ENCODE peak calls at places on chromosomes 12 and 14, in six cellular contexts. U, P, X, K, I and Z are unnamed samples.

GRCh38 chr14:32473476-32473875 is 144.4 kb downstream of the AKAP6 start:
- DNase-seq in U (no peak), P (no peak), X (peak), K (no peak), I (peak), Z (no peak)

GRCh38 chr12:124713436-124714082 is 146.1 kb upstream of the NCOR2 start:
- DNase-seq in U (no peak), P (peak), X (peak), K (no peak), I (peak), Z (no peak)

GRCh38 chr14:71497645-71498086 is 434.6 kb upstream of the RGS6 start:
- DNase-seq in U (no peak), P (no peak), X (peak), K (no peak), I (peak), Z (no peak)

GRCh38 chr14:104735830-104736642 is 12.0 kb downstream of the ADSS1 start:
- DNase-seq in U (no peak), P (no peak), X (peak), K (no peak), I (peak), Z (no peak)

GRCh38 chr12:51132693-51133092 is 40.2 kb downstream of the TFCP2 start:
- DNase-seq in U (no peak), P (no peak), X (peak), K (no peak), I (peak), Z (no peak)

GRCh38 chr14:95770777-95771176 is 56.9 kb upstream of the TCL1A start:
- DNase-seq in U (no peak), P (no peak), X (no peak), K (no peak), I (no peak), Z (no peak)

GRCh38 chr14:104109731-104110361 is 24.3 kb downstream of the ASPG start:
- DNase-seq in U (no peak), P (no peak), X (no peak), K (no peak), I (no peak), Z (no peak)

GRCh38 chr14:103136388-103137271 is 13.4 kb downstream of the TNFAIP2 start:
- DNase-seq in U (no peak), P (no peak), X (peak), K (no peak), I (peak), Z (no peak)

GRCh38 chr12:80958162-80958561 is 20.4 kb upstream of the LIN7A start:
- DNase-seq in U (no peak), P (no peak), X (no peak), K (no peak), I (no peak), Z (no peak)

GRCh38 chr14:31060253-31060875 is 34.2 kb upstream of the STRN3 start:
- DNase-seq in U (no peak), P (no peak), X (no peak), K (no peak), I (no peak), Z (no peak)

GRCh38 chr12:114481200-114481535 is 75.2 kb upstream of the TBX5 start:
- DNase-seq in U (no peak), P (no peak), X (no peak), K (no peak), I (no peak), Z (peak)

GRCh38 chr14:32192712-32193373 is 9.0 kb upstream of the RNU6-7 start:
- DNase-seq in U (no peak), P (no peak), X (no peak), K (no peak), I (no peak), Z (no peak)

GRCh38 chr14:57052705-57053302 is 215.9 kb downstream of the EXOC5 start:
- DNase-seq in U (no peak), P (no peak), X (no peak), K (no peak), I (no peak), Z (no peak)